ENCODE peak calls at places on chromosomes 13 and 19, in nine cellular contexts. P is transverse colon, V is adrenal gland, X is Peyer's patch, S is prostate gland, T is testis, W is body of pancreas, K is breast epithelium, M is gastrocnemius medialis. E is an unnamed sample.

GRCh38 chr13:75633285-75633684 is 2.8 kb upstream of the LMO7 start:
- DNase-seq in P (no peak), V (no peak), X (no peak), S (no peak), T (no peak), W (no peak), K (no peak), M (no peak), E (no peak)

GRCh38 chr19:45884682-45885555 is 1.0 kb downstream of the IRF2BP1 start:
- DNase-seq in P (no peak), V (peak; percentile 47), X (no peak), S (peak; percentile 9), T (no peak), W (peak; percentile 40), K (peak; percentile 46), M (no peak), E (peak; percentile 31)

GRCh38 chr13:41848435-41849255 is 112.3 kb downstream of the VWA8 start:
- DNase-seq in P (no peak), V (no peak), X (no peak), S (no peak), T (no peak), W (no peak), K (no peak), M (no peak), E (no peak)

GRCh38 chr13:90532861-90533260 is 814.6 kb upstream of the MIR17HG start:
- DNase-seq in P (no peak), V (no peak), X (no peak), S (no peak), T (no peak), W (no peak), K (no peak), M (no peak), E (no peak)

GRCh38 chr13:23505007-23505406 is 65.2 kb upstream of the TNFRSF19 start:
- DNase-seq in P (no peak), V (no peak), X (no peak), S (no peak), T (no peak), W (no peak), K (no peak), M (no peak), E (no peak)

GRCh38 chr13:91375119-91375729 is 23.2 kb upstream of the GPC5 start:
- DNase-seq in P (no peak), V (no peak), X (no peak), S (no peak), T (no peak), W (peak; percentile 10), K (no peak), M (no peak), E (no peak)

GRCh38 chr19:980133-980998 is 3.8 kb upstream of the WDR18 start:
- DNase-seq in P (no peak), V (peak; percentile 45), X (no peak), S (no peak), T (no peak), W (no peak), K (no peak), M (no peak), E (no peak)

GRCh38 chr13:97319088-97319487 is 97.0 kb downstream of the MBNL2 start:
- DNase-seq in P (no peak), V (peak; percentile 71), X (no peak), S (no peak), T (no peak), W (no peak), K (no peak), M (peak; percentile 52), E (no peak)

GRCh38 chr19:12952488-12953455 is 4.3 kb downstream of the GADD45GIP1 start:
- DNase-seq in P (no peak), V (peak; percentile 69), X (no peak), S (no peak), T (no peak), W (no peak), K (no peak), M (no peak), E (no peak)

DNA sequence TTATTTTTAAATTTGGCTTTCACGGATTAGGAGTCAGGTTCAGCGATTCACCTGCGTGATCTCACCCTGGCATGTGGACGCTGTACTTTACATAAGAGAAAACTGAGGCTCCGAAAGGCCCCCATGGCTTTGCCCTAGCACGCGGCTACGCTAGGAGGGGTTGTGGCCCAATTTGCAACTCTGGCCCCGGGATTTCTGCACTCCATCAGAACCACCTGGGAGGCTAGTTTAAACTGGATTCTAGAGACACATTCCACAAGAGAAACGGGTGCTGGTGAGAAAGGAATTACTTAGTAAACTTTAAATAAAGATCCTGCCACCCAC is 6.2 kb downstream of the BCL3 start:
- DNase-seq in P (no peak), V (no peak), X (no peak), S (no peak), T (no peak), W (peak; percentile 30), K (no peak), M (no peak), E (no peak)
- H3K4me1 ChIP-seq in P (peaks cover 87% of the 10 kb centered on the region), V (peaks cover 53% of the 10 kb centered on the region), X (peaks cover 77% of the 10 kb centered on the region), S (peaks cover 48% of the 10 kb centered on the region), T (peaks cover 53% of the 10 kb centered on the region), W (peaks cover 73% of the 10 kb centered on the region), K (peaks cover 23% of the 10 kb centered on the region), M (peaks cover 63% of the 10 kb centered on the region), E (peaks cover 91% of the 10 kb centered on the region)

GRCh38 chr13:30395192-30396158 is 26.8 kb upstream of the UBE2L5 start:
- DNase-seq in P (peak; percentile 96), V (peak; percentile 96), X (peak; percentile 98), S (peak; percentile 99), T (peak; percentile 95), W (peak; percentile 98), K (peak; percentile 97), M (peak; percentile 88), E (peak; percentile 97)
- TF ChIP-seq POLR2A in P (peak; percentile 83), V (peak; percentile 36), X (peak; percentile 69), S (peak; percentile 52), T (no peak), W (peak; percentile 88), K (peak; percentile 66), M (peak; percentile 28), E (no peak)

DNA sequence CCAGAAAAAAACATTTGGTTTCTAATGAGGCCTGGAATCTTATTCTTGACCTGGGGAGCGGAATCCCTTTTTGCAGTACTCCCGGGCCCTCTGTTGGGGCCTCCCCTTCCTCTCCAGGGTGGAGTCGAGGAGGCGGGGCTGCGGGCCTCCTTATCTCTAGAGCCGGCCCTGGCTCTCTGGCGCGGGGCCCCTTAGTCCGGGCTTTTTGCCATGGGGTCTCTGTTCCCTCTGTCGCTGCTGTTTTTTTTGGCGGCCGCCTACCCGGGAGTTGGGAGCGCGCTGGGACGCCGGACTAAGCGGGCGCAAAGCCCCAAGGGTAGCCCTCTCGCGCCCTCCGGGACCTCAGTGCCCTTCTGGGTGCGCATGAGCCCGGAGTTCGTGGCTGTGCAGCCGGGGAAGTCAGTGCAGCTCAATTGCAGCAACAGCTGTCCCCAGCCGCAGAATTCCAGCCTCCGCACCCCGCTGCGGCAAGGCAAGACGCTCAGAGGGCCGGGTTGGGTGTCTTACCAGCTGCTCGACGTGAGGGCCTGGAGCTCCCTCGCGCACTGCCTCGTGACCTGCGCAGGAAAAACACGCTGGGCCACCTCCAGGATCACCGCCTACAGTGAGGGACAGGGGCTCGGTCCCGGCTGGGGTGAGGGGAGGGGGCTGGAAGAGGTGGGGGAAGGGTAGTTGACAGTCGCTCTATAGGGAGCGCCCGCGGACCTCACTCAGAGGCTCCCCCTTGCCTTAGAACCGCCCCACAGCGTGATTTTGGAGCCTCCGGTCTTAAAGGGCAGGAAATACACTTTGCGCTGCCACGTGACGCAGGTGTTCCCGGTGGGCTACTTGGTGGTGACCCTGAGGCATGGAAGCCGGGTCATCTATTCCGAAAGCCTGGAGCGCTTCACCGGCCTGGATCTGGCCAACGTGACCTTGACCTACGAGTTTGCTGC is at the start of gene ICAM4:
- DNase-seq in P (peak; percentile 48), V (peak; percentile 71), X (peak; percentile 49), S (no peak), T (peak; percentile 61), W (peak; percentile 63), K (no peak), M (no peak), E (peak; percentile 81)
- H3K4me1 ChIP-seq in P (peaks cover 50% of the 10 kb centered on the region), V (peaks cover 35% of the 10 kb centered on the region), X (peaks cover 58% of the 10 kb centered on the region), S (peaks cover 2% of the 10 kb centered on the region), T (peaks cover 40% of the 10 kb centered on the region), W (peaks cover 52% of the 10 kb centered on the region), K (peaks cover 22% of the 10 kb centered on the region), M (peaks cover 37% of the 10 kb centered on the region), E (peaks cover 59% of the 10 kb centered on the region)

DNA sequence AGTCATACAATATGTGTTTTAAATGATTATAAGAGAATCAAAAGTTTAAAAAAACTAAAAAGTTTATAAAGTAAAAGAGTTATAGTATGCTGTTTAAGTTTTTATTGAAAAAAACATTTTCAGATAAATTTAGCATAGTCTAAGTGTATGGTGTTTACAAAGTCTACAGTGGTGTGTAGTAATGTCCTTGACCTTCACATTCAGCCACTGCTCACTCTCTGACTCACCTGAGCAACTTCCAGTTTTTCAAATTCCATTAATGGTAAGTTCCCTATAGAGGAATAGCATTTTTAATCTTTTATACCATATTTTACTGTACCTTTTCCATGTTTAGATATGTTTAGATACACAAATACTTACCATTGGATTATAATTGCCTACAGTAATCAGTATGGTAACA is 842.4 kb upstream of the KLHL1 start:
- DNase-seq in P (no peak), V (no peak), X (no peak), S (no peak), T (no peak), W (no peak), K (no peak), M (no peak), E (no peak)
- TF ChIP-seq POLR2A in P (no peak), V (no peak), X (no peak), S (no peak), T (no peak), W (no peak), K (no peak), M (no peak), E (no peak)